ENCODE peak calls at places on chromosomes 12 and 14, in ten cellular contexts. E is stomach, U is breast epithelium, D is sigmoid colon, F is GM23338, I is suprapubic skin, L is HCT116, J is Panc1, O is H1, X is endothelial cell of umbilical vein. M is an unnamed sample.

GRCh38 chr12:14199455-14200199 is 165.9 kb upstream of the ATF7IP start:
- DNase-seq in E (no peak), U (no peak), D (no peak), F (no peak), I (no peak), L (no peak), J (no peak), O (no peak), X (no peak), M (no peak)

GRCh38 chr14:27002179-27002578 is 404.3 kb upstream of the NOVA1 start:
- DNase-seq in E (no peak), U (no peak), D (no peak), F (no peak), I (no peak), L (no peak), J (no peak), O (no peak), X (no peak), M (no peak)

GRCh38 chr12:48788852-48789775 is at the start of gene ADCY6:
- DNase-seq in E (peak; percentile 87), U (peak; percentile 56), D (peak; percentile 91), F (peak; percentile 94), I (peak; percentile 87), L (peak; percentile 29), J (no peak), O (peak; percentile 86), X (peak; percentile 79), M (peak; percentile 74)

GRCh38 chr12:11759894-11760293 is 110.4 kb downstream of the ETV6 start:
- DNase-seq in E (no peak), U (no peak), D (no peak), F (no peak), I (no peak), L (no peak), J (no peak), O (no peak), X (no peak), M (no peak)

GRCh38 chr12:96400631-96401060 is 407 bp upstream of the CDK17 start:
- DNase-seq in E (no peak), U (no peak), D (no peak), F (no peak), I (no peak), L (no peak), J (no peak), O (peak; percentile 80), X (peak; percentile 77), M (no peak)

GRCh38 chr14:60647081-60647836 is 2.0 kb downstream of the SIX1 start:
- DNase-seq in E (no peak), U (no peak), D (no peak), F (peak; percentile 75), I (no peak), L (no peak), J (no peak), O (peak; percentile 74), X (peak; percentile 51), M (peak; percentile 76)

GRCh38 chr12:57389033-57389432 is 41.8 kb downstream of the R3HDM2 start:
- DNase-seq in E (no peak), U (no peak), D (no peak), F (no peak), I (no peak), L (peak; percentile 10), J (peak; percentile 79), O (no peak), X (peak; percentile 72), M (no peak)

GRCh38 chr12:124764870-124765570 is 98.6 kb downstream of the SCARB1 start:
- DNase-seq in E (no peak), U (peak; percentile 76), D (peak; percentile 87), F (no peak), I (no peak), L (no peak), J (no peak), O (no peak), X (no peak), M (no peak)

GRCh38 chr14:101525646-101526527 is 35.4 kb upstream of the DIO3 start:
- DNase-seq in E (no peak), U (no peak), D (no peak), F (no peak), I (no peak), L (no peak), J (no peak), O (no peak), X (no peak), M (no peak)

GRCh38 chr14:94611179-94611578 is 1.0 kb upstream of the SERPINA3 start:
- DNase-seq in E (no peak), U (no peak), D (peak; percentile 56), F (no peak), I (no peak), L (no peak), J (no peak), O (no peak), X (no peak), M (no peak)

GRCh38 chr14:82239205-82239604 is 705.6 kb upstream of the SEL1L start:
- DNase-seq in E (no peak), U (no peak), D (no peak), F (no peak), I (no peak), L (no peak), J (no peak), O (no peak), X (no peak), M (no peak)

GRCh38 chr12:106078358-106079025 is 60.3 kb downstream of the NUAK1 start:
- DNase-seq in E (no peak), U (no peak), D (peak; percentile 75), F (no peak), I (peak; percentile 57), L (no peak), J (no peak), O (no peak), X (peak; percentile 77), M (no peak)

GRCh38 chr14:36511981-36512584 is 7.9 kb downstream of the NKX2-1 start:
- DNase-seq in E (no peak), U (no peak), D (no peak), F (no peak), I (no peak), L (no peak), J (no peak), O (no peak), X (no peak), M (no peak)

GRCh38 chr12:117142094-117142493 is 42.9 kb upstream of the TESC start:
- DNase-seq in E (no peak), U (no peak), D (no peak), F (no peak), I (no peak), L (no peak), J (no peak), O (no peak), X (no peak), M (no peak)
- H3K27ac ChIP-seq in E (peak overlapping the region; percentile 71), U (no peak overlapping the region), D (no peak overlapping the region), F (peak overlapping the region; percentile 39), I (no peak overlapping the region), L (no peak overlapping the region), J (no peak overlapping the region), O (no peak overlapping the region), X (no peak overlapping the region), M (no peak overlapping the region)

GRCh38 chr12:31560516-31560915 is 30.4 kb downstream of the DENND5B start:
- DNase-seq in E (no peak), U (no peak), D (no peak), F (peak; percentile 61), I (no peak), L (no peak), J (no peak), O (no peak), X (no peak), M (no peak)
- TF ChIP-seq POLR2AphosphoS5 in E (no peak), U (no peak), D (no peak), F (no peak), I (no peak), L (no peak), J (no peak), O (no peak), X (no peak), M (no peak)

DNA sequence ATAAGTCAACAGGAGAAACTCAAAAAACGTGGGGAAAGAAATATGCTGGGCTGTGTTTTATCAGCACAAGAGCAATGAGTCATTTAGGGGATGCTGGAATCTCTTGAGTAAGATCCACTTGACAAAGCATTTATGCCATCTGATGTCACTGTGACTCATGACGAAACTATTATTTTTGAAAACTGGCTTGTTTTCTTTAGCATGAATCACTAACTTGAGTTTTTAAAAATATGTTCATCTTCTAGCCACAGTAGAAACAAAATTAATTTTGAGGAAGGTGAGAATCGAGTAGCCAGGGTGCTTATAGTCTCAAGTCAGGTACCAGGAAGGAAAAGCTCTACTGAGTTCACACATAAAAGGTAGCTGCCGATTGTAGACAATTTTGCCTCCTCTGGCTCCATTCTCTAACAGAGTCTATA is 456.2 kb upstream of the MGAT4C start:
- DNase-seq in E (no peak), U (no peak), D (no peak), F (no peak), I (no peak), L (peak; percentile 95), J (peak; percentile 92), O (no peak), X (peak; percentile 96), M (no peak)
- TF ChIP-seq CTCF in E (no peak), U (no peak), D (no peak), F (no peak), I (no peak), L (no peak), J (no peak), O (no peak), X (no peak), M (no peak)

GRCh38 chr14:68523994-68524725 is 268.7 kb downstream of the ZFP36L1 start:
- DNase-seq in E (no peak), U (peak; percentile 61), D (no peak), F (no peak), I (no peak), L (no peak), J (no peak), O (peak; percentile 26), X (no peak), M (no peak)

GRCh38 chr14:68521952-68522509 is 270.8 kb downstream of the ZFP36L1 start:
- DNase-seq in E (no peak), U (no peak), D (no peak), F (no peak), I (no peak), L (no peak), J (no peak), O (no peak), X (no peak), M (no peak)

GRCh38 chr14:68521557-68521901 is 271.3 kb downstream of the ZFP36L1 start:
- DNase-seq in E (no peak), U (no peak), D (no peak), F (no peak), I (no peak), L (no peak), J (no peak), O (no peak), X (no peak), M (no peak)

GRCh38 chr14:68523326-68523610 is 269.6 kb downstream of the ZFP36L1 start:
- DNase-seq in E (no peak), U (no peak), D (no peak), F (no peak), I (no peak), L (no peak), J (no peak), O (peak; percentile 10), X (no peak), M (no peak)

GRCh38 chr14:68522510-68523325 is 270.1 kb downstream of the ZFP36L1 start:
- DNase-seq in E (no peak), U (no peak), D (no peak), F (no peak), I (no peak), L (no peak), J (no peak), O (peak; percentile 27), X (no peak), M (no peak)
- H3K27ac ChIP-seq in E (peak overlapping the region; percentile 91), U (peak overlapping the region; percentile 80), D (peak overlapping the region; percentile 52), F (no peak overlapping the region), I (peak overlapping the region; percentile 71), L (no peak overlapping the region), J (peak overlapping the region; percentile 39), O (no peak overlapping the region), X (no peak overlapping the region), M (peak overlapping the region; percentile 61)